ENCODE peak calls at places on chromosomes 5 and 9, in nine cellular contexts. One of them, this sample, is unnamed.

GRCh38 chr5:4553968-4554367 is 586.2 kb upstream of the ADAMTS16 start:
- DNase-seq in KBM-7: no peak
- DNase-seq in astrocyte of the spinal cord: no peak
- DNase-seq in aorta: no peak
- DNase-seq in Right ventricle myocardium superior: no peak
- DNase-seq in cardiac muscle cell: no peak
- DNase-seq in naive thymus-derived CD8-positive, alpha-beta T cell: no peak
- DNase-seq in DMS79 treated with DMSO at 0.1 percent for 48 hours: no peak
- DNase-seq in EL: no peak
- DNase-seq in this sample: no peak

GRCh38 chr5:133873936-133874585 is 94.4 kb downstream of the C5orf15 start:
- DNase-seq in astrocyte of the spinal cord: peak
- DNase-seq in Right ventricle myocardium superior: no peak
- DNase-seq in cardiac muscle cell: peak
- DNase-seq in EL: peak
- DNase-seq in DMS79 treated with DMSO at 0.1 percent for 48 hours: no peak
- DNase-seq in KBM-7: no peak
- DNase-seq in naive thymus-derived CD8-positive, alpha-beta T cell: no peak
- DNase-seq in aorta: no peak
- DNase-seq in this sample: no peak

GRCh38 chr9:102631559-102631958 is 363.6 kb upstream of the CYLC2 start:
- DNase-seq in astrocyte of the spinal cord: no peak
- DNase-seq in naive thymus-derived CD8-positive, alpha-beta T cell: no peak
- DNase-seq in DMS79 treated with DMSO at 0.1 percent for 48 hours: no peak
- DNase-seq in cardiac muscle cell: no peak
- DNase-seq in EL: no peak
- DNase-seq in aorta: no peak
- DNase-seq in KBM-7: peak
- DNase-seq in Right ventricle myocardium superior: no peak
- DNase-seq in this sample: peak

GRCh38 chr5:1465966-1466471 is 20.8 kb upstream of the SLC6A3 start:
- DNase-seq in Right ventricle myocardium superior: peak
- DNase-seq in astrocyte of the spinal cord: no peak
- DNase-seq in DMS79 treated with DMSO at 0.1 percent for 48 hours: no peak
- DNase-seq in EL: no peak
- DNase-seq in KBM-7: no peak
- DNase-seq in aorta: no peak
- DNase-seq in cardiac muscle cell: no peak
- DNase-seq in naive thymus-derived CD8-positive, alpha-beta T cell: no peak
- DNase-seq in this sample: no peak

GRCh38 chr5:67021522-67022316 is 174.9 kb downstream of the CD180 start:
- DNase-seq in KBM-7: no peak
- DNase-seq in Right ventricle myocardium superior: no peak
- DNase-seq in naive thymus-derived CD8-positive, alpha-beta T cell: no peak
- DNase-seq in DMS79 treated with DMSO at 0.1 percent for 48 hours: no peak
- DNase-seq in EL: no peak
- DNase-seq in aorta: no peak
- DNase-seq in astrocyte of the spinal cord: no peak
- DNase-seq in cardiac muscle cell: peak
- DNase-seq in this sample: no peak

GRCh38 chr5:110726249-110727024 is at the start of gene TMEM232:
- DNase-seq in aorta: peak
- DNase-seq in DMS79 treated with DMSO at 0.1 percent for 48 hours: peak
- DNase-seq in Right ventricle myocardium superior: peak
- DNase-seq in naive thymus-derived CD8-positive, alpha-beta T cell: peak
- DNase-seq in cardiac muscle cell: peak
- DNase-seq in KBM-7: no peak
- DNase-seq in EL: peak
- DNase-seq in astrocyte of the spinal cord: peak
- DNase-seq in this sample: peak

GRCh38 chr5:56076486-56076885 is 81.7 kb upstream of the IL6ST start:
- DNase-seq in cardiac muscle cell: no peak
- DNase-seq in Right ventricle myocardium superior: no peak
- DNase-seq in naive thymus-derived CD8-positive, alpha-beta T cell: no peak
- DNase-seq in EL: no peak
- DNase-seq in aorta: no peak
- DNase-seq in KBM-7: no peak
- DNase-seq in DMS79 treated with DMSO at 0.1 percent for 48 hours: no peak
- DNase-seq in astrocyte of the spinal cord: no peak
- DNase-seq in this sample: no peak

GRCh38 chr9:115668506-115668905 is 485.1 kb upstream of the PAPPA start:
- DNase-seq in Right ventricle myocardium superior: no peak
- DNase-seq in aorta: no peak
- DNase-seq in DMS79 treated with DMSO at 0.1 percent for 48 hours: no peak
- DNase-seq in EL: peak
- DNase-seq in naive thymus-derived CD8-positive, alpha-beta T cell: no peak
- DNase-seq in astrocyte of the spinal cord: peak
- DNase-seq in cardiac muscle cell: peak
- DNase-seq in KBM-7: no peak
- DNase-seq in this sample: no peak

GRCh38 chr5:178668579-178668978 is 41.7 kb upstream of the CLK4 start:
- DNase-seq in EL: no peak
- DNase-seq in KBM-7: peak
- DNase-seq in naive thymus-derived CD8-positive, alpha-beta T cell: no peak
- DNase-seq in astrocyte of the spinal cord: no peak
- DNase-seq in cardiac muscle cell: no peak
- DNase-seq in Right ventricle myocardium superior: no peak
- DNase-seq in aorta: no peak
- DNase-seq in DMS79 treated with DMSO at 0.1 percent for 48 hours: no peak
- DNase-seq in this sample: no peak

GRCh38 chr5:111232311-111233049 is 8.3 kb downstream of the CAMK4 start:
- DNase-seq in naive thymus-derived CD8-positive, alpha-beta T cell: no peak
- DNase-seq in cardiac muscle cell: no peak
- DNase-seq in Right ventricle myocardium superior: no peak
- DNase-seq in EL: no peak
- DNase-seq in aorta: no peak
- DNase-seq in KBM-7: no peak
- DNase-seq in DMS79 treated with DMSO at 0.1 percent for 48 hours: no peak
- DNase-seq in astrocyte of the spinal cord: no peak
- DNase-seq in this sample: no peak

GRCh38 chr5:74954919-74955318 is 88.7 kb upstream of the FAM169A start:
- DNase-seq in aorta: no peak
- DNase-seq in DMS79 treated with DMSO at 0.1 percent for 48 hours: no peak
- DNase-seq in cardiac muscle cell: peak
- DNase-seq in KBM-7: no peak
- DNase-seq in Right ventricle myocardium superior: no peak
- DNase-seq in EL: peak
- DNase-seq in astrocyte of the spinal cord: peak
- DNase-seq in naive thymus-derived CD8-positive, alpha-beta T cell: no peak
- DNase-seq in this sample: no peak

GRCh38 chr5:170597109-170597741 is 93.4 kb downstream of the KCNIP1 start:
- DNase-seq in aorta: no peak
- DNase-seq in astrocyte of the spinal cord: peak
- DNase-seq in KBM-7: no peak
- DNase-seq in cardiac muscle cell: peak
- DNase-seq in EL: peak
- DNase-seq in DMS79 treated with DMSO at 0.1 percent for 48 hours: no peak
- DNase-seq in Right ventricle myocardium superior: no peak
- DNase-seq in naive thymus-derived CD8-positive, alpha-beta T cell: no peak
- DNase-seq in this sample: no peak

GRCh38 chr5:106171708-106172107 is 1499.0 kb downstream of the EFNA5 start:
- DNase-seq in EL: no peak
- DNase-seq in KBM-7: no peak
- DNase-seq in astrocyte of the spinal cord: peak
- DNase-seq in Right ventricle myocardium superior: no peak
- DNase-seq in naive thymus-derived CD8-positive, alpha-beta T cell: no peak
- DNase-seq in cardiac muscle cell: peak
- DNase-seq in DMS79 treated with DMSO at 0.1 percent for 48 hours: no peak
- DNase-seq in aorta: no peak
- DNase-seq in this sample: no peak

GRCh38 chr5:159240301-159240870 is 22.7 kb upstream of the UBLCP1 start:
- DNase-seq in aorta: no peak
- DNase-seq in cardiac muscle cell: no peak
- DNase-seq in EL: peak
- DNase-seq in Right ventricle myocardium superior: no peak
- DNase-seq in naive thymus-derived CD8-positive, alpha-beta T cell: no peak
- DNase-seq in KBM-7: no peak
- DNase-seq in astrocyte of the spinal cord: peak
- DNase-seq in DMS79 treated with DMSO at 0.1 percent for 48 hours: no peak
- DNase-seq in this sample: no peak

GRCh38 chr9:114460513-114461225 is 44.6 kb downstream of the WHRN start:
- DNase-seq in DMS79 treated with DMSO at 0.1 percent for 48 hours: peak
- DNase-seq in KBM-7: no peak
- DNase-seq in EL: no peak
- DNase-seq in astrocyte of the spinal cord: no peak
- DNase-seq in cardiac muscle cell: no peak
- DNase-seq in naive thymus-derived CD8-positive, alpha-beta T cell: no peak
- DNase-seq in Right ventricle myocardium superior: no peak
- DNase-seq in aorta: no peak
- DNase-seq in this sample: no peak

GRCh38 chr9:35907732-35908483 is 1.4 kb upstream of the SPAAR start:
- DNase-seq in aorta: peak
- DNase-seq in naive thymus-derived CD8-positive, alpha-beta T cell: no peak
- DNase-seq in EL: peak
- DNase-seq in astrocyte of the spinal cord: peak
- DNase-seq in Right ventricle myocardium superior: peak
- DNase-seq in cardiac muscle cell: peak
- DNase-seq in DMS79 treated with DMSO at 0.1 percent for 48 hours: peak
- DNase-seq in KBM-7: peak
- DNase-seq in this sample: no peak

GRCh38 chr9:75230469-75230868 is 142.2 kb downstream of the OSTF1 start:
- DNase-seq in EL: no peak
- DNase-seq in naive thymus-derived CD8-positive, alpha-beta T cell: no peak
- DNase-seq in DMS79 treated with DMSO at 0.1 percent for 48 hours: no peak
- DNase-seq in aorta: no peak
- DNase-seq in astrocyte of the spinal cord: no peak
- DNase-seq in cardiac muscle cell: no peak
- DNase-seq in Right ventricle myocardium superior: no peak
- DNase-seq in KBM-7: no peak
- DNase-seq in this sample: no peak

GRCh38 chr5:148455055-148455675 is 71.4 kb downstream of the FBXO38 start:
- DNase-seq in cardiac muscle cell: peak
- DNase-seq in KBM-7: no peak
- DNase-seq in astrocyte of the spinal cord: no peak
- DNase-seq in Right ventricle myocardium superior: no peak
- DNase-seq in EL: no peak
- DNase-seq in DMS79 treated with DMSO at 0.1 percent for 48 hours: no peak
- DNase-seq in naive thymus-derived CD8-positive, alpha-beta T cell: no peak
- DNase-seq in aorta: no peak
- DNase-seq in this sample: no peak

GRCh38 chr5:113246371-113246870 is 188.4 kb downstream of the TSSK1B start:
- DNase-seq in aorta: no peak
- DNase-seq in naive thymus-derived CD8-positive, alpha-beta T cell: no peak
- DNase-seq in Right ventricle myocardium superior: no peak
- DNase-seq in astrocyte of the spinal cord: peak
- DNase-seq in EL: peak
- DNase-seq in KBM-7: peak
- DNase-seq in cardiac muscle cell: peak
- DNase-seq in DMS79 treated with DMSO at 0.1 percent for 48 hours: no peak
- DNase-seq in this sample: no peak

GRCh38 chr9:92650296-92650695 is 19.6 kb downstream of the IPPK start:
- DNase-seq in naive thymus-derived CD8-positive, alpha-beta T cell: no peak
- DNase-seq in astrocyte of the spinal cord: no peak
- DNase-seq in DMS79 treated with DMSO at 0.1 percent for 48 hours: no peak
- DNase-seq in Right ventricle myocardium superior: no peak
- DNase-seq in EL: no peak
- DNase-seq in KBM-7: no peak
- DNase-seq in aorta: no peak
- DNase-seq in cardiac muscle cell: no peak
- DNase-seq in this sample: no peak

GRCh38 chr9:136196465-136197371 is 8.2 kb downstream of the LHX3 start:
- DNase-seq in astrocyte of the spinal cord: no peak
- DNase-seq in cardiac muscle cell: no peak
- DNase-seq in DMS79 treated with DMSO at 0.1 percent for 48 hours: no peak
- DNase-seq in naive thymus-derived CD8-positive, alpha-beta T cell: no peak
- DNase-seq in EL: no peak
- DNase-seq in aorta: no peak
- DNase-seq in KBM-7: no peak
- DNase-seq in Right ventricle myocardium superior: no peak
- DNase-seq in this sample: no peak

GRCh38 chr9:91994422-91994821 is 44.4 kb upstream of the ROR2 start:
- DNase-seq in EL: no peak
- DNase-seq in Right ventricle myocardium superior: no peak
- DNase-seq in KBM-7: no peak
- DNase-seq in DMS79 treated with DMSO at 0.1 percent for 48 hours: peak
- DNase-seq in aorta: no peak
- DNase-seq in naive thymus-derived CD8-positive, alpha-beta T cell: no peak
- DNase-seq in cardiac muscle cell: no peak
- DNase-seq in astrocyte of the spinal cord: no peak
- DNase-seq in this sample: no peak

GRCh38 chr5:1670342-1670741 is 129.3 kb downstream of the MRPL36 start:
- DNase-seq in naive thymus-derived CD8-positive, alpha-beta T cell: no peak
- DNase-seq in EL: peak
- DNase-seq in Right ventricle myocardium superior: no peak
- DNase-seq in cardiac muscle cell: peak
- DNase-seq in KBM-7: no peak
- DNase-seq in astrocyte of the spinal cord: no peak
- DNase-seq in aorta: no peak
- DNase-seq in DMS79 treated with DMSO at 0.1 percent for 48 hours: no peak
- DNase-seq in this sample: no peak

GRCh38 chr5:158194561-158194961 is 335.6 kb upstream of the CLINT1 start:
- DNase-seq in EL: no peak
- DNase-seq in DMS79 treated with DMSO at 0.1 percent for 48 hours: no peak
- DNase-seq in KBM-7: no peak
- DNase-seq in astrocyte of the spinal cord: no peak
- DNase-seq in cardiac muscle cell: no peak
- DNase-seq in aorta: no peak
- DNase-seq in Right ventricle myocardium superior: no peak
- DNase-seq in naive thymus-derived CD8-positive, alpha-beta T cell: peak
- DNase-seq in this sample: no peak

GRCh38 chr5:179762781-179763176 is 30.2 kb downstream of the MAML1 start:
- DNase-seq in aorta: no peak
- DNase-seq in EL: peak
- DNase-seq in Right ventricle myocardium superior: no peak
- DNase-seq in cardiac muscle cell: peak
- DNase-seq in KBM-7: no peak
- DNase-seq in astrocyte of the spinal cord: peak
- DNase-seq in DMS79 treated with DMSO at 0.1 percent for 48 hours: no peak
- DNase-seq in naive thymus-derived CD8-positive, alpha-beta T cell: no peak
- DNase-seq in this sample: no peak

GRCh38 chr9:110443878-110444245 is 106.2 kb upstream of the TXNDC8 start:
- DNase-seq in Right ventricle myocardium superior: no peak
- DNase-seq in astrocyte of the spinal cord: no peak
- DNase-seq in cardiac muscle cell: peak
- DNase-seq in KBM-7: no peak
- DNase-seq in DMS79 treated with DMSO at 0.1 percent for 48 hours: no peak
- DNase-seq in aorta: no peak
- DNase-seq in naive thymus-derived CD8-positive, alpha-beta T cell: no peak
- DNase-seq in EL: peak
- DNase-seq in this sample: no peak

GRCh38 chr5:446864-447263 is 3.9 kb downstream of the EXOC3 start:
- DNase-seq in KBM-7: peak
- DNase-seq in Right ventricle myocardium superior: peak
- DNase-seq in aorta: peak
- DNase-seq in cardiac muscle cell: peak
- DNase-seq in naive thymus-derived CD8-positive, alpha-beta T cell: no peak
- DNase-seq in EL: peak
- DNase-seq in astrocyte of the spinal cord: peak
- DNase-seq in DMS79 treated with DMSO at 0.1 percent for 48 hours: peak
- DNase-seq in this sample: peak

GRCh38 chr5:177364159-177364962 is 6.6 kb downstream of the RGS14 start:
- DNase-seq in aorta: no peak
- DNase-seq in KBM-7: no peak
- DNase-seq in astrocyte of the spinal cord: no peak
- DNase-seq in Right ventricle myocardium superior: peak
- DNase-seq in naive thymus-derived CD8-positive, alpha-beta T cell: no peak
- DNase-seq in EL: peak
- DNase-seq in DMS79 treated with DMSO at 0.1 percent for 48 hours: no peak
- DNase-seq in cardiac muscle cell: peak
- DNase-seq in this sample: no peak

GRCh38 chr9:11933926-11934325 is 759.3 kb upstream of the TYRP1 start:
- DNase-seq in astrocyte of the spinal cord: peak
- DNase-seq in EL: no peak
- DNase-seq in cardiac muscle cell: peak
- DNase-seq in DMS79 treated with DMSO at 0.1 percent for 48 hours: no peak
- DNase-seq in aorta: no peak
- DNase-seq in Right ventricle myocardium superior: no peak
- DNase-seq in KBM-7: no peak
- DNase-seq in naive thymus-derived CD8-positive, alpha-beta T cell: no peak
- DNase-seq in this sample: no peak

GRCh38 chr5:184461-184860 is 6.8 kb upstream of the LRRC14B start:
- DNase-seq in EL: peak
- DNase-seq in KBM-7: no peak
- DNase-seq in DMS79 treated with DMSO at 0.1 percent for 48 hours: no peak
- DNase-seq in astrocyte of the spinal cord: no peak
- DNase-seq in Right ventricle myocardium superior: no peak
- DNase-seq in naive thymus-derived CD8-positive, alpha-beta T cell: no peak
- DNase-seq in cardiac muscle cell: no peak
- DNase-seq in aorta: no peak
- DNase-seq in this sample: peak

GRCh38 chr9:16031971-16032370 is 479.1 kb downstream of the CCDC171 start:
- DNase-seq in cardiac muscle cell: no peak
- DNase-seq in astrocyte of the spinal cord: peak
- DNase-seq in DMS79 treated with DMSO at 0.1 percent for 48 hours: no peak
- DNase-seq in EL: peak
- DNase-seq in naive thymus-derived CD8-positive, alpha-beta T cell: no peak
- DNase-seq in aorta: no peak
- DNase-seq in Right ventricle myocardium superior: no peak
- DNase-seq in KBM-7: no peak
- DNase-seq in this sample: no peak

This sample was measured in T47D.